ENCODE peak calls at places on chromosomes 6 and 20, in six cellular contexts. One of them, this sample, is unnamed.

GRCh38 chr6:158536891-158537798 is 22.7 kb upstream of the TMEM181 start:
- DNase-seq in epithelial cell of esophagus: peak
- DNase-seq in MCF 10A: peak
- DNase-seq in IMR-90: no peak
- DNase-seq in AG09309: no peak
- DNase-seq in cardiac muscle cell: peak
- DNase-seq in this sample: peak

GRCh38 chr20:19540401-19540800 is 217.7 kb upstream of the RIN2 start:
- DNase-seq in IMR-90: no peak
- DNase-seq in AG09309: no peak
- DNase-seq in cardiac muscle cell: no peak
- DNase-seq in epithelial cell of esophagus: no peak
- DNase-seq in MCF 10A: no peak
- DNase-seq in this sample: no peak

GRCh38 chr20:38940644-38941043 is 14.4 kb downstream of the FAM83D start:
- DNase-seq in cardiac muscle cell: no peak
- DNase-seq in MCF 10A: no peak
- DNase-seq in AG09309: no peak
- DNase-seq in IMR-90: no peak
- DNase-seq in epithelial cell of esophagus: no peak
- DNase-seq in this sample: no peak

GRCh38 chr6:33822575-33823395 is 19.0 kb upstream of the MLN start:
- DNase-seq in IMR-90: no peak
- DNase-seq in AG09309: no peak
- DNase-seq in MCF 10A: peak
- DNase-seq in epithelial cell of esophagus: peak
- DNase-seq in cardiac muscle cell: peak
- DNase-seq in this sample: no peak

GRCh38 chr6:10441004-10441654 is 26.3 kb upstream of the TFAP2A start:
- DNase-seq in cardiac muscle cell: no peak
- DNase-seq in epithelial cell of esophagus: peak
- DNase-seq in IMR-90: peak
- DNase-seq in MCF 10A: peak
- DNase-seq in AG09309: peak
- DNase-seq in this sample: peak

GRCh38 chr20:10788055-10788454 is 114.3 kb upstream of the JAG1 start:
- DNase-seq in epithelial cell of esophagus: no peak
- DNase-seq in MCF 10A: no peak
- DNase-seq in cardiac muscle cell: no peak
- DNase-seq in IMR-90: no peak
- DNase-seq in AG09309: no peak
- DNase-seq in this sample: no peak

GRCh38 chr6:5143625-5144311 is 58.6 kb downstream of the PPP1R3G start:
- DNase-seq in MCF 10A: peak
- DNase-seq in AG09309: no peak
- DNase-seq in epithelial cell of esophagus: peak
- DNase-seq in cardiac muscle cell: peak
- DNase-seq in IMR-90: peak
- DNase-seq in this sample: peak

GRCh38 chr6:111263837-111264236 is 176.5 kb downstream of the SLC16A10 start:
- DNase-seq in AG09309: no peak
- DNase-seq in cardiac muscle cell: no peak
- DNase-seq in epithelial cell of esophagus: peak
- DNase-seq in IMR-90: peak
- DNase-seq in MCF 10A: peak
- DNase-seq in this sample: peak

GRCh38 chr20:8545212-8545611 is 413.1 kb downstream of the PLCB1 start:
- DNase-seq in epithelial cell of esophagus: no peak
- DNase-seq in cardiac muscle cell: no peak
- DNase-seq in AG09309: peak
- DNase-seq in IMR-90: peak
- DNase-seq in MCF 10A: peak
- DNase-seq in this sample: peak

GRCh38 chr6:129673758-129674157 is 36.2 kb downstream of the ARHGAP18 start:
- DNase-seq in AG09309: no peak
- DNase-seq in epithelial cell of esophagus: no peak
- DNase-seq in MCF 10A: no peak
- DNase-seq in IMR-90: no peak
- DNase-seq in cardiac muscle cell: no peak
- DNase-seq in this sample: no peak

GRCh38 chr6:106324726-106325335 is 729 bp downstream of the ATG5 start:
- DNase-seq in AG09309: no peak
- DNase-seq in epithelial cell of esophagus: peak
- DNase-seq in cardiac muscle cell: no peak
- DNase-seq in MCF 10A: peak
- DNase-seq in IMR-90: peak
- DNase-seq in this sample: no peak

GRCh38 chr20:24950836-24951525 is 1.9 kb downstream of the CST7 start:
- DNase-seq in MCF 10A: no peak
- DNase-seq in epithelial cell of esophagus: no peak
- DNase-seq in AG09309: no peak
- DNase-seq in cardiac muscle cell: no peak
- DNase-seq in IMR-90: no peak
- DNase-seq in this sample: no peak

GRCh38 chr6:64896939-64897338 is 810.1 kb downstream of the EYS start:
- DNase-seq in epithelial cell of esophagus: no peak
- DNase-seq in AG09309: no peak
- DNase-seq in cardiac muscle cell: no peak
- DNase-seq in MCF 10A: no peak
- DNase-seq in IMR-90: no peak
- DNase-seq in this sample: no peak

GRCh38 chr20:48771542-48771941 is 56.3 kb downstream of the PREX1 start:
- DNase-seq in epithelial cell of esophagus: no peak
- DNase-seq in cardiac muscle cell: no peak
- DNase-seq in AG09309: peak
- DNase-seq in IMR-90: no peak
- DNase-seq in MCF 10A: no peak
- DNase-seq in this sample: peak

GRCh38 chr20:19626896-19627295 is 131.2 kb upstream of the RIN2 start:
- DNase-seq in cardiac muscle cell: no peak
- DNase-seq in IMR-90: peak
- DNase-seq in AG09309: no peak
- DNase-seq in epithelial cell of esophagus: no peak
- DNase-seq in MCF 10A: peak
- DNase-seq in this sample: peak

GRCh38 chr20:39468703-39469102 is 506.6 kb downstream of the DHX35 start:
- DNase-seq in MCF 10A: no peak
- DNase-seq in cardiac muscle cell: no peak
- DNase-seq in IMR-90: no peak
- DNase-seq in AG09309: no peak
- DNase-seq in epithelial cell of esophagus: no peak
- DNase-seq in this sample: no peak

GRCh38 chr20:8757146-8757545 is 311.7 kb upstream of the PLCB4 start:
- DNase-seq in IMR-90: peak
- DNase-seq in MCF 10A: peak
- DNase-seq in epithelial cell of esophagus: no peak
- DNase-seq in cardiac muscle cell: no peak
- DNase-seq in AG09309: peak
- DNase-seq in this sample: peak

GRCh38 chr20:31632503-31633338 is 5.0 kb upstream of the COX4I2 start:
- DNase-seq in epithelial cell of esophagus: no peak
- DNase-seq in MCF 10A: no peak
- DNase-seq in AG09309: no peak
- DNase-seq in cardiac muscle cell: no peak
- DNase-seq in IMR-90: no peak
- DNase-seq in this sample: no peak

GRCh38 chr20:34945315-34946077 is 10.1 kb downstream of the GSS start:
- DNase-seq in MCF 10A: peak
- DNase-seq in IMR-90: no peak
- DNase-seq in AG09309: no peak
- DNase-seq in epithelial cell of esophagus: peak
- DNase-seq in cardiac muscle cell: no peak
- DNase-seq in this sample: no peak

GRCh38 chr20:460707-461106 is 1.6 kb downstream of the TBC1D20 start:
- DNase-seq in MCF 10A: peak
- DNase-seq in cardiac muscle cell: no peak
- DNase-seq in IMR-90: no peak
- DNase-seq in AG09309: no peak
- DNase-seq in epithelial cell of esophagus: peak
- DNase-seq in this sample: peak

GRCh38 chr6:6730831-6731230 is 142.3 kb downstream of the LY86 start:
- DNase-seq in cardiac muscle cell: no peak
- DNase-seq in epithelial cell of esophagus: peak
- DNase-seq in IMR-90: peak
- DNase-seq in MCF 10A: peak
- DNase-seq in AG09309: peak
- DNase-seq in this sample: peak

DNA sequence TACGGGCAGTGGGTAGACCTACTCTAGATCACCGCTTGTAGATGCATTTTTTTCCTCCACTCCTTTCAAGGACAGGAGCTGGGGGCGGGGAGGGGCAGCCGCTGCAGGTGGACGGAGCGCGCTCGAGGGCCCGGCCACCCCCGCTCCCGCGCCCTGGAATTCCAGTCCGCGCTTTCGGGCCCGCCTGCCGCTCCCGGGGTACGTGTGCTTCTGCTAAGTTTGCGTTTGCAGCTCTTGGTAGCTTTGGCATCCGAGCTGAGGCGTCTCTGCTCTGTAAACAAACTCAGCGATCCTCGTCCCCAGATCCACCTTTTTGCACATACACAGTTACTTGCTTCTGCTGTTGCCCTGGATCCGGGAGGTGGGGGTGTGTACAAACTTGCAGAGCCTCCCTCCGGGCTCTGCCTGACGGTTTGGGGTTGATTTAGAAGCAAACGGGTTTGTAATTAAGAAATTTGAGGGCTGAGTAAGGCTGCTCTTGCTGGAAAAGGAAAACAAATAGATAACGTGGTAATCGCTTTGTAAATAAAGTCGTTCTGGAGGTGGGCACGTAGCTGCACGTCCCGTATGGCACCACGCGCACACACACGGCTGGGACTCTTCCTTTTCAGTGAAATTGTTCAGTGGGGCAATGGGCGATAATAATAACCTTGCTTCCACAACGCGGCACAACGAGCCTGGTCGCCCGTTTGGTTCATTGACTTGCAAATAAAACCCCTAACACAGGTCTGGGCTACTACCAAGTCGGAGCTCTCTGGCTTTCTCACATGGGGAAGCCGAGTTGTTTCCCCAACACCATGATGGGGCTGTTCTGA is 998 bp upstream of the CITED2 start:
- DNase-seq in epithelial cell of esophagus: peak
- DNase-seq in MCF 10A: peak
- DNase-seq in IMR-90: peak
- DNase-seq in AG09309: peak
- DNase-seq in cardiac muscle cell: peak
- DNase-seq in this sample: peak
- TF ChIP-seq CTCF in epithelial cell of esophagus: peak
- TF ChIP-seq CTCF in MCF 10A: no peak
- TF ChIP-seq CTCF in IMR-90: peak
- TF ChIP-seq CTCF in AG09309: peak
- TF ChIP-seq CTCF in cardiac muscle cell: peak
- TF ChIP-seq CTCF in this sample: peak

GRCh38 chr6:167569879-167570278 is 245.0 kb downstream of the TTLL2 start:
- DNase-seq in MCF 10A: no peak
- DNase-seq in AG09309: no peak
- DNase-seq in epithelial cell of esophagus: no peak
- DNase-seq in IMR-90: no peak
- DNase-seq in cardiac muscle cell: no peak
- DNase-seq in this sample: no peak
- TF ChIP-seq CTCF in MCF 10A: no peak
- TF ChIP-seq CTCF in AG09309: no peak
- TF ChIP-seq CTCF in epithelial cell of esophagus: no peak
- TF ChIP-seq CTCF in IMR-90: no peak
- TF ChIP-seq CTCF in cardiac muscle cell: no peak
- TF ChIP-seq CTCF in this sample: no peak

GRCh38 chr6:36319834-36320233 is 16.9 kb downstream of the BNIP5 start:
- DNase-seq in AG09309: no peak
- DNase-seq in IMR-90: no peak
- DNase-seq in MCF 10A: no peak
- DNase-seq in cardiac muscle cell: no peak
- DNase-seq in epithelial cell of esophagus: no peak
- DNase-seq in this sample: no peak

GRCh38 chr6:36317623-36318022 is 19.1 kb downstream of the BNIP5 start:
- DNase-seq in AG09309: no peak
- DNase-seq in cardiac muscle cell: no peak
- DNase-seq in IMR-90: no peak
- DNase-seq in epithelial cell of esophagus: no peak
- DNase-seq in MCF 10A: no peak
- DNase-seq in this sample: no peak

GRCh38 chr6:36320475-36320874 is 16.2 kb downstream of the BNIP5 start:
- DNase-seq in IMR-90: no peak
- DNase-seq in AG09309: no peak
- DNase-seq in cardiac muscle cell: no peak
- DNase-seq in epithelial cell of esophagus: peak
- DNase-seq in MCF 10A: no peak
- DNase-seq in this sample: no peak

GRCh38 chr6:36318690-36319435 is 17.8 kb downstream of the BNIP5 start:
- DNase-seq in cardiac muscle cell: no peak
- DNase-seq in MCF 10A: peak
- DNase-seq in epithelial cell of esophagus: no peak
- DNase-seq in AG09309: no peak
- DNase-seq in IMR-90: no peak
- DNase-seq in this sample: no peak

DNA sequence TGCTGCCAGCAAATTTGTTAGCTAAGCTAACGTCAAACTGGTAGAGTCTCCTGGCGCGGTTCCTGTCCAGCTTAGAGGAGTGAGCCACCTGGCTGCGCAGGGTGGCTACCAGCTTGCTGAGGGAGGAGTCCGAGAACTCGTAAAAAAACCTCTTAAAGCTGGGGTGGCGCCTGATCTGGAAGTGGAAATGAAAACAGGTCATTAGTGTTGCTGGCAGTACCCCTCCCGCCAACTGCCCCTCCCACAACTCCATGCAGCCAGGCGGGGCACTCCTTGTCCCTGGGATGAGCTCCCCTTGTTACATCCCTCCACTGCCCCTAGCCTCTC is 17.3 kb downstream of the BNIP5 start:
- DNase-seq in AG09309: no peak
- DNase-seq in IMR-90: no peak
- DNase-seq in MCF 10A: no peak
- DNase-seq in epithelial cell of esophagus: no peak
- DNase-seq in cardiac muscle cell: no peak
- DNase-seq in this sample: no peak
- TF ChIP-seq CTCF in AG09309: no peak
- TF ChIP-seq CTCF in IMR-90: no peak
- TF ChIP-seq CTCF in MCF 10A: no peak
- TF ChIP-seq CTCF in epithelial cell of esophagus: no peak
- TF ChIP-seq CTCF in cardiac muscle cell: no peak
- TF ChIP-seq CTCF in this sample: no peak

GRCh38 chr20:56988446-56988845 is 278.0 kb downstream of the BMP7 start:
- DNase-seq in MCF 10A: no peak
- DNase-seq in AG09309: no peak
- DNase-seq in cardiac muscle cell: no peak
- DNase-seq in IMR-90: no peak
- DNase-seq in epithelial cell of esophagus: no peak
- DNase-seq in this sample: no peak

GRCh38 chr20:56991516-56991915 is 274.9 kb downstream of the BMP7 start:
- DNase-seq in AG09309: no peak
- DNase-seq in epithelial cell of esophagus: no peak
- DNase-seq in IMR-90: no peak
- DNase-seq in MCF 10A: no peak
- DNase-seq in cardiac muscle cell: no peak
- DNase-seq in this sample: no peak

GRCh38 chr20:56986931-56987720 is 279.3 kb downstream of the BMP7 start:
- DNase-seq in AG09309: no peak
- DNase-seq in IMR-90: no peak
- DNase-seq in epithelial cell of esophagus: no peak
- DNase-seq in MCF 10A: peak
- DNase-seq in cardiac muscle cell: no peak
- DNase-seq in this sample: peak

GRCh38 chr20:56987992-56988391 is 278.4 kb downstream of the BMP7 start:
- DNase-seq in AG09309: no peak
- DNase-seq in IMR-90: no peak
- DNase-seq in cardiac muscle cell: no peak
- DNase-seq in epithelial cell of esophagus: no peak
- DNase-seq in MCF 10A: no peak
- DNase-seq in this sample: peak

GRCh38 chr20:56989516-56989915 is 276.9 kb downstream of the BMP7 start:
- DNase-seq in IMR-90: no peak
- DNase-seq in MCF 10A: no peak
- DNase-seq in AG09309: no peak
- DNase-seq in cardiac muscle cell: no peak
- DNase-seq in epithelial cell of esophagus: peak
- DNase-seq in this sample: peak
- TF ChIP-seq CTCF in IMR-90: no peak
- TF ChIP-seq CTCF in MCF 10A: no peak
- TF ChIP-seq CTCF in AG09309: no peak
- TF ChIP-seq CTCF in cardiac muscle cell: no peak
- TF ChIP-seq CTCF in epithelial cell of esophagus: no peak
- TF ChIP-seq CTCF in this sample: no peak